ENCODE peak calls at places on chromosomes 13 and 19, in four cellular contexts. One of them, this sample, is unnamed.

GRCh38 chr13:99605417-99606321 is 104.4 kb downstream of the TM9SF2 start:
- DNase-seq in AG08395: peak
- DNase-seq in HT1080: peak
- DNase-seq in colonic mucosa: peak
- DNase-seq in this sample: no peak

GRCh38 chr13:51523082-51523518 is 61.2 kb upstream of the WDFY2 start:
- DNase-seq in AG08395: peak
- DNase-seq in HT1080: peak
- DNase-seq in colonic mucosa: no peak
- DNase-seq in this sample: peak

GRCh38 chr13:113828282-113828825 is 35.5 kb downstream of the GAS6 start:
- DNase-seq in AG08395: no peak
- DNase-seq in HT1080: no peak
- DNase-seq in colonic mucosa: no peak
- DNase-seq in this sample: no peak

GRCh38 chr13:73698859-73699258 is 435.3 kb downstream of the KLF12 start:
- DNase-seq in AG08395: no peak
- DNase-seq in HT1080: peak
- DNase-seq in colonic mucosa: no peak
- DNase-seq in this sample: no peak

GRCh38 chr13:54599413-54599812 is 1570.8 kb downstream of the OLFM4 start:
- DNase-seq in AG08395: no peak
- DNase-seq in HT1080: no peak
- DNase-seq in colonic mucosa: no peak
- DNase-seq in this sample: no peak

GRCh38 chr19:52602931-52603330 is 32.8 kb downstream of the ZNF701 start:
- DNase-seq in AG08395: no peak
- DNase-seq in HT1080: no peak
- DNase-seq in colonic mucosa: no peak
- DNase-seq in this sample: no peak

GRCh38 chr19:41323430-41324125 is 13.6 kb downstream of the CCDC97 start:
- DNase-seq in AG08395: peak
- DNase-seq in HT1080: peak
- DNase-seq in colonic mucosa: peak
- DNase-seq in this sample: peak

GRCh38 chr13:48412881-48413351 is at the start of gene LPAR6:
- DNase-seq in AG08395: peak
- DNase-seq in HT1080: no peak
- DNase-seq in colonic mucosa: peak
- DNase-seq in this sample: peak

GRCh38 chr19:17109962-17110598 is 34.5 kb downstream of the MYO9B start:
- DNase-seq in AG08395: no peak
- DNase-seq in HT1080: no peak
- DNase-seq in colonic mucosa: peak
- DNase-seq in this sample: no peak

GRCh38 chr19:48480151-48480475 is 10.9 kb downstream of the CYTH2 start:
- DNase-seq in AG08395: peak
- DNase-seq in HT1080: no peak
- DNase-seq in colonic mucosa: peak
- DNase-seq in this sample: no peak